ENCODE peak calls at places on chromosomes 6 and 20, in four cellular contexts. F, T, N and P are unnamed samples.

GRCh38 chr6:148987982-148988381 is 241.2 kb downstream of the UST start:
- DNase-seq in F (no peak), T (no peak), N (no peak), P (no peak)

GRCh38 chr6:159456349-159456748 is 236.7 kb downstream of the SOD2 start:
- DNase-seq in F (no peak), T (no peak), N (no peak), P (peak; percentile 44)

GRCh38 chr6:3321875-3322274 is 63.1 kb downstream of the PSMG4 start:
- DNase-seq in F (no peak), T (no peak), N (no peak), P (no peak)

GRCh38 chr6:43269273-43270007 is 26.2 kb downstream of the TTBK1 start:
- DNase-seq in F (no peak), T (no peak), N (no peak), P (peak; percentile 63)

GRCh38 chr6:32081168-32081624 is 27.9 kb downstream of the TNXB start:
- DNase-seq in F (peak; percentile 74), T (no peak), N (no peak), P (no peak)

GRCh38 chr20:31572042-31572700 is 32.9 kb upstream of the ID1 start:
- DNase-seq in F (no peak), T (no peak), N (peak; percentile 60), P (no peak)

GRCh38 chr6:31403283-31403989 is at the start of gene MICA:
- DNase-seq in F (peak; percentile 94), T (peak; percentile 79), N (peak; percentile 81), P (no peak)

GRCh38 chr6:106733386-106733785 is 104.0 kb downstream of the QRSL1 start:
- DNase-seq in F (no peak), T (no peak), N (no peak), P (no peak)

GRCh38 chr6:73028893-73029450 is 196.3 kb downstream of the KHDC1L start:
- DNase-seq in F (peak; percentile 50), T (no peak), N (no peak), P (no peak)

GRCh38 chr6:118810420-118811027 is 83.4 kb upstream of the ASF1A start:
- DNase-seq in F (no peak), T (no peak), N (no peak), P (peak; percentile 51)

GRCh38 chr20:53322651-53323050 is 271.0 kb downstream of the ZNF217 start:
- DNase-seq in F (no peak), T (no peak), N (no peak), P (no peak)

GRCh38 chr20:6940052-6940451 is 172.6 kb downstream of the BMP2 start:
- DNase-seq in F (peak; percentile 63), T (no peak), N (peak; percentile 75), P (peak; percentile 57)

GRCh38 chr6:66605011-66605410 is 898.0 kb upstream of the EYS start:
- DNase-seq in F (peak; percentile 27), T (no peak), N (no peak), P (no peak)

GRCh38 chr6:31157543-31158139 is at the start of gene CCHCR1:
- DNase-seq in F (no peak), T (no peak), N (no peak), P (peak; percentile 44)

GRCh38 chr20:51712501-51713212 is 55.5 kb downstream of the ATP9A start:
- DNase-seq in F (peak; percentile 75), T (peak; percentile 15), N (no peak), P (no peak)

DNA sequence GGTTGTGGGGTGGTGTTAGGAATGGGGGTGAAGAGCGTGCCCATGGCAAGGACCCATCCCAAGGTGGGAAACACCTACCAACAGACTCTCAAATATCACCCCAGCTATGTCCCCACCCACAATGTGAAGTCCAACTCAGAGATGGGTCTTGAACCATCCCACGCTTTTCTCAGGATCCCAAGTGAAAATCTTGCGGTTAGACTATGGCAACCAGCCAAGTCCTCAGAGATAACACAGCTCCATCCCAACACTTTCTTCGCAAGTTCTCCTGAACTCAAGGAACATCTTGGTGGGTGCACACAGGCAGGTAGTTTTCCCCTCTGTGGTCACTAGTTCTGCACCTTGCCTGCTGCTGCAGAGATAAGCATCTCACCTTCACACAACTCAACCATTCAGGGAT is 116.0 kb downstream of the CDC5L start:
- DNase-seq in F (no peak), T (no peak), N (no peak), P (no peak)
- H3K9me2 ChIP-seq in F (peaks cover 4% of the 10 kb centered on the region), T (no peaks in the 10 kb centered on the region), N (no peaks in the 10 kb centered on the region), P (no peaks in the 10 kb centered on the region)

GRCh38 chr20:58224974-58225373 is 3.5 kb downstream of the ANKRD60 start:
- DNase-seq in F (no peak), T (no peak), N (no peak), P (no peak)
- H3K27ac ChIP-seq in F (no peak overlapping the region), T (no peak overlapping the region), N (no peak overlapping the region), P (no peak overlapping the region)

GRCh38 chr6:115460913-115461312 is 599.8 kb downstream of the FRK start:
- DNase-seq in F (no peak), T (no peak), N (no peak), P (no peak)

GRCh38 chr6:115456848-115457247 is 603.8 kb downstream of the FRK start:
- DNase-seq in F (no peak), T (no peak), N (no peak), P (no peak)
- H3K4me3 ChIP-seq in F (no peak overlapping the region), T (no peak overlapping the region), N (no peak overlapping the region), P (no peak overlapping the region)

DNA sequence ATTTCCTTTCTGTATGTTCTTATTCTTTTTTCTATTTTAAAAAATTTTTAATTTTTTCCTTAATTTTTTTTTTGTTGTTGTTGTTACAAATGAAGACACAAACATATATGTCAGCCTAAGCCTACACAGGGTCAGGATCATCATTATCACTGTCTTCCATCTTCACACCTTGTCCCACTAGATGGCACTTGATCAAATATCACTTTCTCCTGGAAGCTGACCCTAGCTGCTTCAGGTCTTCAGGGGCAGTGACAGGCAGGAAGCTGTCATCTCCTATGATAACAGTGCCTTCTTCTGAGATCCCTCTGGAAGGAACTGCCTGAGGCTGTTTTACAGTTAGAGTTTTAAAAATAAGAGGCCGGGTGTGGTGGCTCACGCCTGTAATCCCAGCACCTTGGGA is 70.2 kb upstream of the EEF1E1 start:
- DNase-seq in F (no peak), T (no peak), N (no peak), P (no peak)
- H3K9me2 ChIP-seq in F (no peaks in the 10 kb centered on the region), T (no peaks in the 10 kb centered on the region), N (no peaks in the 10 kb centered on the region), P (no peaks in the 10 kb centered on the region)

GRCh38 chr6:39664173-39664572 is 61.0 kb downstream of the KIF6 start:
- DNase-seq in F (no peak), T (no peak), N (no peak), P (no peak)
- H3K27ac ChIP-seq in F (no peak overlapping the region), T (no peak overlapping the region), N (no peak overlapping the region), P (no peak overlapping the region)

GRCh38 chr6:145816392-145816791 is 1.8 kb upstream of the FBXO30 start:
- DNase-seq in F (no peak), T (no peak), N (no peak), P (no peak)
- H3K4me3 ChIP-seq in F (no peak overlapping the region), T (no peak overlapping the region), N (no peak overlapping the region), P (peak overlapping the region; percentile 89)

GRCh38 chr20:19913927-19914614 is 103.1 kb upstream of the NAA20 start:
- DNase-seq in F (peak; percentile 92), T (no peak), N (no peak), P (no peak)
- H3K9me2 ChIP-seq in F (no peaks in the 10 kb centered on the region), T (no peaks in the 10 kb centered on the region), N (no peaks in the 10 kb centered on the region), P (no peaks in the 10 kb centered on the region)

GRCh38 chr20:24149881-24150307 is 161.3 kb upstream of the GGTLC1 start:
- DNase-seq in F (peak; percentile 51), T (no peak), N (no peak), P (peak; percentile 63)

GRCh38 chr20:24149175-24149574 is 160.6 kb upstream of the GGTLC1 start:
- DNase-seq in F (peak; percentile 58), T (no peak), N (no peak), P (no peak)

GRCh38 chr20:24148372-24148771 is 159.8 kb upstream of the GGTLC1 start:
- DNase-seq in F (no peak), T (no peak), N (peak; percentile 99), P (no peak)

GRCh38 chr20:24151621-24152020 is 163.0 kb upstream of the GGTLC1 start:
- DNase-seq in F (no peak), T (no peak), N (no peak), P (no peak)

GRCh38 chr20:24150406-24150805 is 161.8 kb upstream of the GGTLC1 start:
- DNase-seq in F (no peak), T (no peak), N (no peak), P (no peak)
- H3K27ac ChIP-seq in F (no peak overlapping the region), T (no peak overlapping the region), N (no peak overlapping the region), P (no peak overlapping the region)

DNA sequence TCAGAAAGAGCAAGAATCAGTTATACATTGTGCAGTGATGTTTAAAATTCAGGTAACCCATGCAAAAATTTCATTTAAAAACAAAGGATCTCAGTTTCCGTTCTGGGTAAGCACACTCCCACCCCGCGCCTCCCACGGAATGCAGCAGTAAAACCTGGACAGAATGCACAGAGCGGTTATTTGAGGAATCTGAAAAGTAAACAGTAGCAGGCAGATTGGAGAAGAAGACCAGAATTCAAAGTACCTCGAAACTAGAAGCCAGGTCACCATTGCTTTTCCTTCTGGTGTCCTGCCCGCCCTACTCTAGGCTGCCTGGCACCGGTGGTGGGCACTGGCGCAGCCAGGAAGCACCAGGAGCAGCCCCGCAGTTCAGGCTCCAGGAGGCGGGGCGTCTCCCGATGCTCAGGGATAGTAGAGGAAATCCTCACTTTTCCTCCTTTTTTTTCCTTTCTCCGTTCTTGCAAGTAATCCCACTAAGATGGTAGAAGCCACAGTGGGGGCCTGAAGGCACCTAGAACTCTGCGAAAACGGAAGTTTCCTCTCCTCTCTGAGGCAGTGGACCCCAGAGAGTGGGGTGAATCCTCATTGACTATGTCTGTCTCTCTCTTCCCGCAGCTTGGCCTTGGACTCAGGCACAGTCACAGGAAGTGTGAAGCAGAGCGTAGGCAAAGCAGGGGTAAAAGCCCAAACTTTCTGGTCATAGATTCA is 28.3 kb downstream of the METTL24 start:
- DNase-seq in F (peak; percentile 52), T (no peak), N (no peak), P (no peak)
- H3K4me3 ChIP-seq in F (peak overlapping the region; percentile 66), T (no peak overlapping the region), N (no peak overlapping the region), P (no peak overlapping the region)